ENCODE peak calls at places on chromosomes 6 and 20, in six cellular contexts. E is colonic mucosa; Z is cardiac muscle cell; V is endodermal cell; B is SK-N-MC; U is CD4-positive, CD25-positive, alpha-beta regulatory T cell. H is an unnamed sample. For H3K9me3 and H3K36me3, the result is how much of the 10 kb centered on the place peaks cover.

GRCh38 chr6:143000771-143001170 is 55.8 kb upstream of the HIVEP2 start:
- DNase-seq in E (no peak), Z (peak), V (no peak), B (no peak), U (no peak), H (no peak)

GRCh38 chr6:106256201-106256968 is 69.2 kb downstream of the ATG5 start:
- DNase-seq in E (no peak), Z (no peak), V (no peak), B (peak), U (no peak), H (no peak)

GRCh38 chr20:37770908-37771307 is 77.1 kb downstream of the CTNNBL1 start:
- DNase-seq in E (no peak), Z (no peak), V (no peak), B (no peak), U (no peak), H (no peak)

GRCh38 chr6:108953681-108954080 is 105.5 kb downstream of the ARMC2 start:
- DNase-seq in E (no peak), Z (peak), V (no peak), B (no peak), U (no peak), H (no peak)

GRCh38 chr20:25987073-25987927 is 290.6 kb upstream of the ZNF337 start:
- DNase-seq in E (peak), Z (peak), V (peak), B (no peak), U (peak), H (peak)

GRCh38 chr6:35973670-35974222 is 50.7 kb downstream of the SLC26A8 start:
- DNase-seq in E (peak), Z (no peak), V (no peak), B (no peak), U (peak), H (no peak)

GRCh38 chr6:56959094-56959493 is 4.2 kb downstream of the BEND6 start:
- DNase-seq in E (no peak), Z (no peak), V (no peak), B (no peak), U (no peak), H (no peak)

GRCh38 chr6:117955684-117956083 is 48.6 kb downstream of the SLC35F1 start:
- DNase-seq in E (no peak), Z (no peak), V (no peak), B (no peak), U (no peak), H (no peak)

GRCh38 chr6:144730088-144730640 is 445.0 kb downstream of the UTRN start:
- DNase-seq in E (no peak), Z (no peak), V (no peak), B (no peak), U (no peak), H (no peak)

GRCh38 chr6:43791752-43792422 is 21.9 kb downstream of the VEGFA start:
- DNase-seq in E (no peak), Z (no peak), V (no peak), B (no peak), U (no peak), H (no peak)

GRCh38 chr6:168060521-168060931 is 18.5 kb downstream of the FRMD1 start:
- DNase-seq in E (peak), Z (peak), V (peak), B (no peak), U (no peak), H (no peak)
- H3K9me3 ChIP-seq in E (under half), Z (under half), V (under half), B (under half), U (under half), H (under half)

DNA sequence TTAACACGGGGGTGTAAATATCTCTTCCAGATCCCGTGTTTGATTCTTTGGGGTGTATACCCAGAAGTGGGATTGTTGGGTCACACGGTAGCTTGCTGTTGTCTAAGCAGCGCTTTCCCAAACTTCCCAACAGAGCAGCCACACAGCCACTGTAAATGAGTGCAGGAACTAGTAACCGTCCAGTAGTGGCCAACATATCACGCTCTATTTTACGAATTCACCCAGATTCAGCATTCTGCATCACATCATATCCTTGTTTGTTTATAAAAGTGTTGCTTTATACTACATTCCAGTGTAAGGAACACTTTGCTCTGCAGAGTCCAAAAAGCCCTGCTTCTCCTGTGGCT is 216.1 kb upstream of the ECI2 start:
- DNase-seq in E (no peak), Z (no peak), V (no peak), B (no peak), U (no peak), H (no peak)
- H3K4me3 ChIP-seq in E (no peak), Z (no peak), V (no peak), B (no peak), U (no peak), H (no peak)

DNA sequence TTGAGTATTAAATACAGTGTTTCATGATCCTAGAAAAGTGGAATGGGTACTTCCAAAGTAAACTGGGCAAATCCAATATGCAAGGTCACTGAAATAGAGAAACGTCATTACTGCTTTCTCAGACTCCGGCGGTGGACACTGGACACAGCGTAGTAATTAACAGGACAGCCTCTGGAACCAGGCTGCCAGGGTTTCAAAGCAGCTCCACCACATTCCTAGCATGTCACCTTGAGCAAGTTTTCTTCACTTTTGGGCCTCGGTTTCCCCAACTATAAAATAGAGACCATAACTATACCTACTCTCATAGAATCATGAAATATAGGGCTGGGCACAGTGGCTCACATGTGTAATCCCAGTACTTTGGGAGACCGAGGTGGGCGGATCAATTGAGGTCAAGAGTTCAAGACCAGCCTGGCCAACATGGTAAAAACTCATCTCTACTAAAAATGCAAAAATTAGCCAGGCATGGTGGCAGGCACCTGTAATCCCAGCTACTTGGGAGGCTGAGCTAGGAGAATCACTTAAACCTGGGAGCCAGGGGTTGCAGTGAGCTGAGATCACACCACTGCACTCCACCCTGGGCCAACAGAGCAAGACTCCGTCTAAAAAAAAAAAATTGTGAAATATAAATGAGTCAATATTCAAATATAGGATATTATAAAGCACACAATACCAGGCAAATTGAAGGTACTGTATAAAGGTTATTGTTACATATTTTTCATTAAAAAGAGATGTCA is 24.9 kb downstream of the ARHGAP18 start:
- DNase-seq in E (no peak), Z (no peak), V (no peak), B (no peak), U (no peak), H (no peak)
- H3K36me3 ChIP-seq in E (under half), Z (under half), V (under half), B (under half), U (under half), H (under half)

DNA sequence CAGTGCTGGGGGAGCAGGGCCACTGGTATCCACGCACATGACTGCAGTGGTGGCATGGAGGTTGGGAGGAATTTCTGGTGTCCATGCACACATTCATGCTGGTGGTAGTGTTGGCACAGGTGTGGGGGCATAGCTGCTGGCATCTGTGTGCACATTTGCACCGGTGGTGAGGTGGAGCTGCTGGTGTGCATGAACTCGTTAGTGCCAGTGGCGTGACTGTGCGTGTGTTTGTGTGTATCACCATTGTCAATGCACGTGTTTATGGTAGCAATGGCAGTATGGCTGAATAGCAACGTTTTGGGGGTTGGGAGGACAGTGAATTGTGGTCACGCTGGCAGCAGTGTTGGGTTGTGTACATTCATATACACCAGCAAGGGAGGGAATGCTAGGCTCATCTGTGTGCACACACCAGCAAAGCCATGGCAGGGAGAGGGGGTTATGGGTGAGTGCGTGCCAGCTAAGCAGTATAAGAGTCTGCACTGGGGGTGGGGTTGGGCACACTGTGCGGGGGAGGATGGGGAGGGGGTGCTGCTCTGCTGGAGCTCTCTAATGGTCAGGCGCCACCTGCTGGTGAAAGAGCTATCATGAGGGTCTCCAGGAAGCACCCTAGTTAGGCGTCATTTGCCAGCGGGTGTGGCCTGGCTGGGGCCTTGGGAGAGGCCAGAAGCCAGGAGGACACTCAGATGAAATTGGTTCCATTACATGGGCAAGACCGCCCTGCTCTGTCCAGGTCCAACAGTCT is 626.1 kb upstream of the ID4 start:
- DNase-seq in E (no peak), Z (peak), V (peak), B (no peak), U (no peak), H (peak)
- H3K9me3 ChIP-seq in E (under half), Z (under half), V (under half), B (under half), U (under half), H (under half)